ENCODE peak calls at places on chromosome 9, in six cellular contexts. One of them, this sample, is unnamed.

GRCh38 chr9:98998441-98999151 is 54.9 kb downstream of the COL15A1 start:
- DNase-seq in ovary: peak
- DNase-seq in adipocyte: peak
- DNase-seq in foreskin fibroblast: no peak
- DNase-seq in lower leg skin: peak
- DNase-seq in aorta: peak
- DNase-seq in this sample: peak

GRCh38 chr9:85715587-85715986 is 26.2 kb downstream of the AGTPBP1 start:
- DNase-seq in lower leg skin: no peak
- DNase-seq in aorta: no peak
- DNase-seq in adipocyte: no peak
- DNase-seq in foreskin fibroblast: no peak
- DNase-seq in ovary: no peak
- DNase-seq in this sample: no peak

GRCh38 chr9:96874947-96875459 is 20.7 kb upstream of the ZNF782 start:
- DNase-seq in lower leg skin: no peak
- DNase-seq in foreskin fibroblast: peak
- DNase-seq in aorta: no peak
- DNase-seq in ovary: no peak
- DNase-seq in adipocyte: peak
- DNase-seq in this sample: peak

GRCh38 chr9:137387034-137387890 is 35.7 kb downstream of the EXD3 start:
- DNase-seq in aorta: no peak
- DNase-seq in foreskin fibroblast: no peak
- DNase-seq in lower leg skin: no peak
- DNase-seq in adipocyte: no peak
- DNase-seq in ovary: no peak
- DNase-seq in this sample: no peak

GRCh38 chr9:130606887-130607582 is 27.7 kb downstream of the FUBP3 start:
- DNase-seq in ovary: no peak
- DNase-seq in lower leg skin: no peak
- DNase-seq in adipocyte: peak
- DNase-seq in foreskin fibroblast: peak
- DNase-seq in aorta: no peak
- DNase-seq in this sample: no peak

GRCh38 chr9:124291801-124292396 is 34.1 kb downstream of the NEK6 start:
- DNase-seq in adipocyte: peak
- DNase-seq in aorta: peak
- DNase-seq in lower leg skin: no peak
- DNase-seq in ovary: no peak
- DNase-seq in foreskin fibroblast: no peak
- DNase-seq in this sample: no peak

GRCh38 chr9:100011062-100011681 is 87.6 kb downstream of the ERP44 start:
- DNase-seq in adipocyte: peak
- DNase-seq in foreskin fibroblast: peak
- DNase-seq in lower leg skin: no peak
- DNase-seq in ovary: no peak
- DNase-seq in aorta: no peak
- DNase-seq in this sample: no peak

GRCh38 chr9:15135167-15135792 is 171.7 kb downstream of the TTC39B start:
- DNase-seq in ovary: peak
- DNase-seq in adipocyte: peak
- DNase-seq in foreskin fibroblast: peak
- DNase-seq in lower leg skin: peak
- DNase-seq in aorta: no peak
- DNase-seq in this sample: peak

GRCh38 chr9:130732793-130733221 is 39.2 kb downstream of the EXOSC2 start:
- DNase-seq in ovary: no peak
- DNase-seq in adipocyte: peak
- DNase-seq in lower leg skin: no peak
- DNase-seq in aorta: no peak
- DNase-seq in foreskin fibroblast: no peak
- DNase-seq in this sample: no peak

GRCh38 chr9:134624827-134625181 is 16.8 kb upstream of the COL5A1 start:
- DNase-seq in lower leg skin: no peak
- DNase-seq in ovary: peak
- DNase-seq in foreskin fibroblast: peak
- DNase-seq in adipocyte: peak
- DNase-seq in aorta: peak
- DNase-seq in this sample: no peak

This sample was measured in head of caudate nucleus.